ENCODE peak calls at places on chromosomes 4 and X, in nine cellular contexts. O is iris pigment epithelial cell; D is Peyer's patch; V is tibial artery; A is NCI-H2107; M is upper lobe of right lung; U is activated CD4-positive, alpha-beta T cell treated with anti-CD3 and anti-CD28 coated beads, Interleukin-2, amount 50 U/mL, for 1 hour; B is stimulated activated CD4-positive, alpha-beta T cell treated with anti-CD3 and anti-CD28 coated beads, TNF-alpha, amount 100 ng/mL, for 48 hours; L is NT2/D1. F is an unnamed sample.

GRCh38 chr4:54929459-54929858 is 195.9 kb downstream of the KDR start:
- DNase-seq in O (no peak), D (no peak), V (no peak), A (peak), M (no peak), U (no peak), B (no peak), L (no peak), F (no peak)

GRCh38 chrX:96688789-96689188 is 4.1 kb downstream of the DIAPH2 start:
- DNase-seq in O (no peak), D (no peak), V (no peak), A (no peak), M (no peak), U (no peak), B (no peak), L (no peak), F (no peak)

GRCh38 chr4:41963105-41963504 is 18.5 kb upstream of the DCAF4L1 start:
- DNase-seq in O (peak), D (no peak), V (no peak), A (no peak), M (no peak), U (no peak), B (no peak), L (no peak), F (peak)

GRCh38 chrX:36957425-36958328 is 50.5 kb upstream of the FAM47C start:
- DNase-seq in O (no peak), D (no peak), V (no peak), A (no peak), M (peak), U (no peak), B (no peak), L (peak), F (no peak)

GRCh38 chrX:80578518-80579105 is 158.4 kb downstream of the TENT5D start:
- DNase-seq in O (peak), D (no peak), V (no peak), A (no peak), M (no peak), U (no peak), B (no peak), L (peak), F (peak)

GRCh38 chr4:101211146-101211553 is 136.2 kb downstream of the PPP3CA start:
- DNase-seq in O (peak), D (no peak), V (no peak), A (no peak), M (no peak), U (no peak), B (no peak), L (no peak), F (peak)

GRCh38 chr4:4694296-4694772 is 152.5 kb upstream of the STX18 start:
- DNase-seq in O (no peak), D (no peak), V (no peak), A (no peak), M (no peak), U (no peak), B (no peak), L (peak), F (peak)

GRCh38 chr4:184617611-184618196 is 31.5 kb downstream of the CASP3 start:
- DNase-seq in O (no peak), D (no peak), V (no peak), A (no peak), M (no peak), U (no peak), B (no peak), L (peak), F (no peak)

GRCh38 chr4:165326831-165327210 is 648 bp upstream of the MSMO1 start:
- DNase-seq in O (peak), D (peak), V (no peak), A (no peak), M (no peak), U (peak), B (no peak), L (no peak), F (peak)

GRCh38 chr4:70943115-70943514 is 40.9 kb downstream of the MOB1B start:
- DNase-seq in O (no peak), D (no peak), V (no peak), A (no peak), M (no peak), U (no peak), B (no peak), L (no peak), F (no peak)

GRCh38 chr4:151553874-151554273 is 144.9 kb downstream of the FHIP1A start:
- DNase-seq in O (no peak), D (no peak), V (no peak), A (no peak), M (no peak), U (no peak), B (no peak), L (no peak), F (no peak)

GRCh38 chr4:38614198-38614597 is 49.8 kb upstream of the KLF3 start:
- DNase-seq in O (no peak), D (no peak), V (no peak), A (no peak), M (no peak), U (no peak), B (no peak), L (no peak), F (no peak)

GRCh38 chr4:147498031-147498700 is 17.3 kb downstream of the EDNRA start:
- DNase-seq in O (peak), D (no peak), V (no peak), A (no peak), M (no peak), U (no peak), B (no peak), L (no peak), F (peak)

GRCh38 chr4:8394125-8394524 is 46.4 kb downstream of the ACOX3 start:
- DNase-seq in O (peak), D (no peak), V (peak), A (no peak), M (no peak), U (no peak), B (no peak), L (no peak), F (no peak)

GRCh38 chrX:129954804-129955203 is 27.6 kb upstream of the BCORL1 start:
- DNase-seq in O (no peak), D (no peak), V (no peak), A (no peak), M (no peak), U (no peak), B (no peak), L (no peak), F (no peak)

GRCh38 chrX:41824551-41824950 is 98.8 kb downstream of the CASK start:
- DNase-seq in O (peak), D (no peak), V (no peak), A (no peak), M (no peak), U (no peak), B (no peak), L (no peak), F (peak)

GRCh38 chrX:150935466-150935865 is 37.0 kb upstream of the CD99L2 start:
- DNase-seq in O (peak), D (no peak), V (no peak), A (no peak), M (no peak), U (no peak), B (no peak), L (no peak), F (peak)

GRCh38 chr4:39614487-39615162 is 24.0 kb downstream of the SMIM14 start:
- DNase-seq in O (peak), D (no peak), V (no peak), A (no peak), M (no peak), U (no peak), B (no peak), L (no peak), F (peak)

GRCh38 chrX:19649227-19650009 is 134.1 kb upstream of the MAP3K15 start:
- DNase-seq in O (no peak), D (no peak), V (no peak), A (no peak), M (no peak), U (no peak), B (no peak), L (no peak), F (peak)

GRCh38 chr4:26830701-26831100 is 29.9 kb upstream of the STIM2 start:
- DNase-seq in O (no peak), D (no peak), V (no peak), A (no peak), M (no peak), U (no peak), B (no peak), L (no peak), F (no peak)

GRCh38 chr4:152968806-152969394 is 32.8 kb downstream of the FHDC1 start:
- DNase-seq in O (peak), D (no peak), V (no peak), A (no peak), M (no peak), U (no peak), B (no peak), L (no peak), F (peak)

GRCh38 chr4:1058997-1059665 is 47.7 kb downstream of the FGFRL1 start:
- DNase-seq in O (no peak), D (no peak), V (peak), A (no peak), M (peak), U (no peak), B (no peak), L (no peak), F (no peak)

GRCh38 chrX:100850317-100850716 is 23.8 kb downstream of the NOX1 start:
- DNase-seq in O (no peak), D (no peak), V (no peak), A (no peak), M (no peak), U (no peak), B (no peak), L (no peak), F (no peak)

GRCh38 chrX:53714580-53715335 is 28.2 kb upstream of the HUWE1 start:
- DNase-seq in O (peak), D (peak), V (no peak), A (no peak), M (peak), U (peak), B (peak), L (no peak), F (peak)

GRCh38 chrX:13029341-13029740 is 15.1 kb downstream of the FAM9C start:
- DNase-seq in O (peak), D (peak), V (no peak), A (no peak), M (no peak), U (no peak), B (no peak), L (no peak), F (peak)

GRCh38 chr4:56958111-56958517 is 19.3 kb downstream of the NOA1 start:
- DNase-seq in O (peak), D (no peak), V (peak), A (peak), M (no peak), U (no peak), B (no peak), L (no peak), F (peak)

GRCh38 chr4:11614426-11614825 is 185.7 kb upstream of the HS3ST1 start:
- DNase-seq in O (peak), D (no peak), V (no peak), A (no peak), M (no peak), U (no peak), B (no peak), L (no peak), F (no peak)

GRCh38 chr4:26343041-26343403 is 22.2 kb downstream of the RBPJ start:
- DNase-seq in O (no peak), D (no peak), V (no peak), A (no peak), M (no peak), U (no peak), B (no peak), L (no peak), F (peak)

GRCh38 chr4:136931771-136932170 is 600.5 kb downstream of the PCDH18 start:
- DNase-seq in O (no peak), D (no peak), V (no peak), A (no peak), M (no peak), U (no peak), B (no peak), L (no peak), F (no peak)

GRCh38 chr4:15568814-15569213 is 86.3 kb downstream of the FBXL5 start:
- DNase-seq in O (peak), D (no peak), V (no peak), A (no peak), M (no peak), U (no peak), B (no peak), L (no peak), F (no peak)

GRCh38 chr4:123233409-123233808 is 163.2 kb upstream of the SPRY1 start:
- DNase-seq in O (peak), D (no peak), V (no peak), A (no peak), M (no peak), U (no peak), B (no peak), L (no peak), F (no peak)

GRCh38 chrX:132750312-132751042 is 208.0 kb downstream of the HS6ST2 start:
- DNase-seq in O (no peak), D (no peak), V (no peak), A (no peak), M (no peak), U (no peak), B (no peak), L (no peak), F (no peak)

GRCh38 chr4:71456841-71457240 is 118.0 kb downstream of the SLC4A4 start:
- DNase-seq in O (peak), D (no peak), V (no peak), A (no peak), M (no peak), U (no peak), B (no peak), L (no peak), F (peak)

GRCh38 chrX:113512700-113513395 is 672.2 kb upstream of the AMOT start:
- DNase-seq in O (peak), D (no peak), V (no peak), A (no peak), M (no peak), U (no peak), B (no peak), L (no peak), F (peak)

GRCh38 chr4:123477804-123478209 is 81.2 kb downstream of the SPRY1 start:
- DNase-seq in O (peak), D (peak), V (no peak), A (no peak), M (no peak), U (peak), B (peak), L (no peak), F (peak)

F was measured in ELR.